ENCODE peak calls at places on chromosomes 2 and 18, in six cellular contexts. W is kidney epithelial cell, U is A549, A is PC-9, K is bronchial epithelial cell, I is RWPE1. N is an unnamed sample.

GRCh38 chr2:149143734-149144133 is 105.2 kb downstream of the LYPD6B start:
- DNase-seq in W (no peak), U (no peak), A (no peak), I (no peak), K (no peak), N (no peak)

GRCh38 chr2:17106418-17106817 is 411.8 kb downstream of the RAD51AP2 start:
- DNase-seq in K (no peak), W (no peak), I (no peak), U (no peak), A (no peak), N (no peak)

GRCh38 chr2:236211281-236211680 is 43.1 kb upstream of the GBX2 start:
- DNase-seq in W (no peak), I (no peak), U (no peak), A (no peak), K (no peak), N (peak; percentile 48)

GRCh38 chr2:127217470-127218325 is 2.4 kb downstream of the CYP27C1 start:
- DNase-seq in U (peak; percentile 93), W (peak; percentile 68), I (peak; percentile 95), A (peak; percentile 100), K (peak; percentile 94), N (no peak)

GRCh38 chr2:142865924-142866323 is 11.5 kb upstream of the KYNU start:
- DNase-seq in A (no peak), K (no peak), W (no peak), U (no peak), I (no peak), N (no peak)

GRCh38 chr2:48529189-48529588 is 765 bp upstream of the STON1 start:
- DNase-seq in W (no peak), I (no peak), U (no peak), K (no peak), A (no peak), N (no peak)

GRCh38 chr2:211391206-211391605 is 834.8 kb downstream of the CPS1 start:
- DNase-seq in I (no peak), W (no peak), U (no peak), A (no peak), K (no peak), N (no peak)

GRCh38 chr2:127074358-127074757 is 32.6 kb downstream of the BIN1 start:
- DNase-seq in K (no peak), U (no peak), A (no peak), W (no peak), I (no peak), N (no peak)

GRCh38 chr2:122135353-122135947 is 380.0 kb downstream of the TSN start:
- DNase-seq in K (no peak), I (no peak), A (no peak), W (no peak), U (no peak), N (no peak)

GRCh38 chr18:49447810-49448745 is 12.4 kb downstream of the DYM start:
- DNase-seq in A (peak; percentile 49), I (peak; percentile 1), W (no peak), K (peak; percentile 50), U (peak; percentile 71), N (no peak)

GRCh38 chr2:2270808-2271415 is 60.2 kb downstream of the MYT1L start:
- DNase-seq in U (no peak), K (no peak), W (no peak), A (no peak), I (no peak), N (no peak)

GRCh38 chr2:135164431-135164830 is 112.3 kb downstream of the RAB3GAP1 start:
- DNase-seq in A (peak; percentile 74), W (peak; percentile 44), I (peak; percentile 67), K (peak; percentile 96), U (peak; percentile 30), N (no peak)

GRCh38 chr2:127064642-127065250 is 42.2 kb downstream of the BIN1 start:
- DNase-seq in W (peak; percentile 92), K (peak; percentile 94), U (peak; percentile 95), A (peak; percentile 99), I (peak; percentile 98), N (no peak)

GRCh38 chr18:30481871-30482270 is 560.7 kb downstream of the DSC3 start:
- DNase-seq in K (no peak), A (no peak), W (no peak), U (no peak), I (no peak), N (no peak)

GRCh38 chr2:150214626-150215025 is 272.8 kb downstream of the RND3 start:
- DNase-seq in A (peak; percentile 82), K (no peak), W (no peak), U (peak; percentile 72), I (no peak), N (no peak)

GRCh38 chr2:240368746-240369724 is 66.4 kb upstream of the GPC1 start:
- DNase-seq in W (no peak), A (peak; percentile 84), K (no peak), U (no peak), I (peak; percentile 26), N (no peak)

GRCh38 chr2:112646791-112647720 is 1.3 kb downstream of the SLC20A1 start:
- DNase-seq in K (no peak), I (no peak), U (peak; percentile 32), A (no peak), W (no peak), N (no peak)

GRCh38 chr2:20496477-20496876 is 49.6 kb downstream of the RHOB start:
- DNase-seq in K (no peak), W (no peak), A (peak; percentile 93), U (no peak), I (no peak), N (no peak)

GRCh38 chr2:170165129-170165528 is 12.8 kb upstream of the MYO3B start:
- DNase-seq in W (no peak), U (no peak), I (no peak), A (no peak), K (peak; percentile 72), N (no peak)

GRCh38 chr2:219073413-219074129 is 12.8 kb upstream of the IHH start:
- DNase-seq in W (peak; percentile 26), K (peak; percentile 52), U (peak; percentile 73), I (no peak), A (no peak), N (no peak)

GRCh38 chr2:45439788-45440773 is 171.0 kb downstream of the SRBD1 start:
- DNase-seq in K (no peak), W (no peak), A (no peak), I (no peak), U (peak; percentile 29), N (no peak)
- TF ChIP-seq CTCF in K (no peak), W (peak; percentile 33), A (peak; percentile 33), I (peak; percentile 12), U (peak; percentile 28), N (no peak)

DNA sequence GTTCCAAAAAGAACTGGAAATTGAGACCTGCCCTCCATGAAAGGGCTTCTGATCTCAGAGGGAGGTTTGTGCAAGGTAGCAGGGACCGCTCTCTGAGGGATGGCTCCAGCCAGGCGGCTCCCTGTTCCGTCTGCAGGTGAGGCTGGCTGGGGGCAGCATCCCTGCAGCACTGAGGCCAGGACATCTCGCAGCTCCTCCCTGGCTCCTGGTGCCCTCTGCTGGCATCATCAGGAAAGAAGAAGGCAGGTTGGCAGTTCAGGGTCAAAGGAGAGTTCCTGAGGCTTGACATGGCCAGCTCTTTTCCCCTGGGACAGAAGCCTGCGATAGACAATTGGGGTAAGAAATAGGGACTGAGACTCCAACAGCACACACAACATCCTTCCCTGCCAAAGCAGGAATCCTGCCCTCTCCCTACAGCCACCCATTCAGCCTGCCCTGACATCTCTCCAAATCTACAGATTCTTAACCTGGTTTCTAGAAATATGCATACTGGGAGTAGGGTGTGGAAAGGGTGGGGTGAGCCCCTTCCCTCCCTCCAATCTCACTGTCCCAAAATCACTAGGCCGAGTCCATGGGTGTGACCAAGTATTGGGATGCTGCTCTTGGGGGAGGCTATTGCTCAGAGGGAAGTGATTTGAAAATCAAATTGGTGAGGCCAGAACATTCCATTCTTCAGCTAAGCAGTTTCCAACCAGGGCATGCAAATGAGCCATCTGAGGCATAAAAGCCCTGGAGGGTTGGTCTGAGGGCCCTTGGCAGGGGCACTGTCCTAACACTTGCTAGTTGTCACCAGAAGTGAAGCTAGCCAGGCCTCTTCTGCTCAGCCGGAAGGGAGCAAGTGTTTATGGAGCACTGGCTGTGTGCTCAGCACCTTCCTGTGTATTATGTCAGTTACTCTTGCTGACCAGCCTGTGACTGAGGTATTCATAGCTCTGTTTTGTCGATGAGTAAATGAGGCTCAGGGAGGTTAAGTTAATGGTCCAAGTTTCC is 185.4 kb downstream of the TFCP2L1 start:
- DNase-seq in W (no peak), K (no peak), U (peak; percentile 35), A (no peak), I (peak; percentile 48), N (no peak)
- TF ChIP-seq CTCF in W (peak; percentile 52), K (peak; percentile 75), U (peak; percentile 49), A (peak; percentile 69), I (peak; percentile 55), N (peak; percentile 51)

GRCh38 chr2:55111570-55112228 is 61.4 kb upstream of the RTN4 start:
- DNase-seq in K (peak; percentile 49), I (peak; percentile 41), A (peak; percentile 96), U (peak; percentile 84), W (peak; percentile 92), N (no peak)

GRCh38 chr2:55114597-55114996 is 64.3 kb upstream of the RTN4 start:
- DNase-seq in A (no peak), I (no peak), K (no peak), W (no peak), U (no peak), N (no peak)

GRCh38 chr2:55113976-55114564 is 63.8 kb upstream of the RTN4 start:
- DNase-seq in I (no peak), U (no peak), A (no peak), W (no peak), K (no peak), N (no peak)

GRCh38 chr2:55111230-55111569 is 60.9 kb upstream of the RTN4 start:
- DNase-seq in W (no peak), K (no peak), I (no peak), A (no peak), U (no peak), N (no peak)

DNA sequence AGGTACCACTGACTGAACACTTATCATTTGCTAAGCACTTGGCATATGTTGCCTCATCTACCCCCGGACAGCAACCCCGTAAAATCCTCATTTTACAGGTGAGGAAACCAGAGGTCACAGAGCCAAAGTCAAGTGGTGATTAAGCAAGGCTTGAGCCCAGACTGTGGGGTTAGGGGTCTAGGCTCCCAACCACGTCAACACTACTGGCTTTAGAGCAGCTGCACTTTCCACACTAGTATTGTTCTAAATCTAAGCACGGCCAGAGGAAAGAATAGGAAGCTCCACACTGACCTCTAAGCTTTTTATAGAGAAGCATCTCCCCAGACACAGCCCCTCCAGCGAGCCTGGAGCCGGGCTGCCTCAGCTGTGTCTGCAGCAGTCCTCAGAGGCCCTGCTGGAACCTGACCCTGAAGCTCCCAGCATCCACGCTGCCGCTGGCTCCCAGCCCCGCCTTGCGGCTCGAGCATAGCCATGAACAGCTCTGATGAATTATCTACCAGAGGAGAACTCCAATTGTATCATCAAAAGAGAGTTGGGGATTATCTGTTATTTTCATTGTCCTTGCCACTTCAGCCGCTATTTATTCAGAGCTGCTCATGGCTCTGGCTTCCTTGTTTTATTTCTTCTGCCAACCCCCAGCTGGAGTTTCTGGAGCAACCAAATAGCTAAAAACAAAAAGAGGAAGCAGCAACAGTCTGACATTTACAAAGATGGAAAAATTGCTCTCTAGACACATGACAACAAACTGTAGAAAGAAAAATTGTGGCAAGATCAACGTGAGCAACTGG is 62.2 kb upstream of the RTN4 start:
- DNase-seq in W (no peak), K (no peak), I (no peak), A (no peak), U (no peak), N (no peak)
- TF ChIP-seq CTCF in W (no peak), K (no peak), I (no peak), A (no peak), U (no peak), N (no peak)

DNA sequence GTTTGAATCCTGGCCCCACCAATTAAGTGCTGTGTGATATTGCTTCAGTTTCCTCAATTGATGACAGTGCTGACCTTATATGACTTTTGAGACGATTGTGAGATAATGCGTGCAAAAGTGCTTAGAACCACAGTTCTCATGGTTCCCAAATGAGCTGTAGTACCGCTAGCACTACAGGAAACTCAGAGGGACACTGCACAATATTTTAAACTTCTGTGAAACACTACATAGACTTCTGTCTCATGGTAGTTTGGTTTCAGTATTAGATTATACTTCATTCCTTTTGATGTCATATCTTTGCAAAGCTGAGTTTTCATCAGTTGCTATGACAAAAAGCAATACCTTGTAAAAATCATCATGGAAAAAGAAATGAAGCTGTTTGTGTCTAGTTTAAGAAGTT is 368.0 kb downstream of the PARD3B start:
- DNase-seq in U (no peak), I (no peak), K (no peak), A (no peak), W (no peak), N (no peak)
- TF ChIP-seq CTCF in U (no peak), I (no peak), K (no peak), A (no peak), W (no peak), N (no peak)